ENCODE peak calls at places on chromosomes 6 and 20, in four cellular contexts. J, Z, A and O are unnamed samples.

GRCh38 chr20:38337561-38338140 is 8.6 kb upstream of the LBP start:
- DNase-seq in J (no peak), Z (peak), A (peak), O (peak)

GRCh38 chr20:32332614-32333013 is 25.5 kb upstream of the ASXL1 start:
- DNase-seq in J (no peak), Z (no peak), A (no peak), O (no peak)

GRCh38 chr20:63056236-63057132 is 49.7 kb upstream of the BHLHE23 start:
- DNase-seq in J (no peak), Z (no peak), A (peak), O (peak)

GRCh38 chr20:63611646-63612045 is 15.3 kb downstream of the GMEB2 start:
- DNase-seq in J (no peak), Z (no peak), A (no peak), O (no peak)

GRCh38 chr6:127083231-127084015 is 35.0 kb upstream of the RSPO3 start:
- DNase-seq in J (no peak), Z (no peak), A (no peak), O (no peak)

GRCh38 chr20:32709528-32710121 is 33.6 kb downstream of the COMMD7 start:
- DNase-seq in J (no peak), Z (peak), A (no peak), O (peak)

GRCh38 chr6:165184192-165184979 is 125.0 kb downstream of the C6orf118 start:
- DNase-seq in J (no peak), Z (no peak), A (no peak), O (no peak)

GRCh38 chr20:5774438-5774837 is 24.2 kb downstream of the SHLD1 start:
- DNase-seq in J (no peak), Z (no peak), A (no peak), O (no peak)

GRCh38 chr6:72894091-72894490 is 272.2 kb downstream of the KCNQ5 start:
- DNase-seq in J (no peak), Z (no peak), A (no peak), O (no peak)

GRCh38 chr20:51966296-51966971 is 164.1 kb upstream of the SALL4 start:
- DNase-seq in J (no peak), Z (peak), A (peak), O (peak)

GRCh38 chr6:124200661-124201060 is 397.0 kb downstream of the NKAIN2 start:
- DNase-seq in J (no peak), Z (no peak), A (no peak), O (no peak)

GRCh38 chr6:8556370-8557018 is 121.1 kb upstream of the SLC35B3 start:
- DNase-seq in J (no peak), Z (peak), A (no peak), O (no peak)

GRCh38 chr20:3616250-3616649 is 46.9 kb downstream of the GFRA4 start:
- DNase-seq in J (no peak), Z (no peak), A (no peak), O (no peak)

GRCh38 chr20:58909585-58909984 is 57.1 kb downstream of the GNAS start:
- DNase-seq in J (no peak), Z (no peak), A (no peak), O (no peak)

GRCh38 chr20:47552996-47553395 is 51.3 kb downstream of the NCOA3 start:
- DNase-seq in J (no peak), Z (no peak), A (no peak), O (no peak)

GRCh38 chr20:50296450-50297375 is 106.1 kb downstream of the CEBPB start:
- DNase-seq in J (no peak), Z (peak), A (no peak), O (no peak)

GRCh38 chr6:92779758-92780157 is 639.6 kb downstream of the EPHA7 start:
- DNase-seq in J (no peak), Z (no peak), A (no peak), O (no peak)

GRCh38 chr6:25835442-25836283 is 3.8 kb upstream of the SLC17A1 start:
- DNase-seq in J (no peak), Z (peak), A (no peak), O (no peak)

GRCh38 chr6:149723771-149724417 is 6.0 kb upstream of the LATS1 start:
- DNase-seq in J (no peak), Z (peak), A (peak), O (peak)

GRCh38 chr20:2330090-2330695 is 34.4 kb downstream of the TGM3 start:
- DNase-seq in J (no peak), Z (no peak), A (no peak), O (no peak)

GRCh38 chr6:162217811-162218450 is 509.6 kb downstream of the PRKN start:
- DNase-seq in J (no peak), Z (no peak), A (no peak), O (no peak)

GRCh38 chr20:38418509-38419204 is 16.5 kb downstream of the SNHG17 start:
- DNase-seq in J (no peak), Z (no peak), A (peak), O (no peak)

GRCh38 chr6:7960848-7961247 is 50.3 kb upstream of the TXNDC5 start:
- DNase-seq in J (peak), Z (no peak), A (no peak), O (no peak)

GRCh38 chr20:52954849-52955248 is 17.3 kb upstream of the TSHZ2 start:
- DNase-seq in J (no peak), Z (no peak), A (no peak), O (no peak)

GRCh38 chr6:139640453-139640852 is 266.0 kb upstream of the CITED2 start:
- DNase-seq in J (peak), Z (no peak), A (no peak), O (no peak)

GRCh38 chr6:17212541-17213371 is 68.4 kb upstream of the RBM24 start:
- DNase-seq in J (no peak), Z (no peak), A (no peak), O (no peak)

GRCh38 chr6:160750276-160750689 is 48.2 kb downstream of the PLG start:
- DNase-seq in J (peak), Z (peak), A (peak), O (no peak)

GRCh38 chr6:107811591-107812218 is 12.4 kb downstream of the SCML4 start:
- DNase-seq in J (no peak), Z (no peak), A (no peak), O (no peak)

GRCh38 chr6:27478141-27478705 is 5.3 kb upstream of the ZNF184 start:
- DNase-seq in J (no peak), Z (no peak), A (no peak), O (no peak)

GRCh38 chr6:154411076-154411475 is 54.5 kb upstream of the IPCEF1 start:
- DNase-seq in J (no peak), Z (no peak), A (no peak), O (no peak)

GRCh38 chr6:82337688-82338257 is 25.8 kb upstream of the TPBG start:
- DNase-seq in J (no peak), Z (no peak), A (no peak), O (no peak)

GRCh38 chr6:3159805-3160781 is 2.7 kb upstream of the TUBB2A start:
- DNase-seq in J (no peak), Z (peak), A (peak), O (no peak)

GRCh38 chr6:49911252-49911651 is 44.9 kb upstream of the CRISP1 start:
- DNase-seq in J (no peak), Z (no peak), A (no peak), O (no peak)

GRCh38 chr20:33798444-33798843 is 12.7 kb upstream of the CHMP4B start:
- DNase-seq in J (no peak), Z (no peak), A (no peak), O (no peak)

GRCh38 chr20:3163099-3164042 is 3.7 kb upstream of the FASTKD5 start:
- DNase-seq in J (no peak), Z (no peak), A (no peak), O (peak)

GRCh38 chr20:59434950-59435349 is 134.5 kb downstream of the EDN3 start:
- DNase-seq in J (no peak), Z (no peak), A (no peak), O (no peak)

DNA sequence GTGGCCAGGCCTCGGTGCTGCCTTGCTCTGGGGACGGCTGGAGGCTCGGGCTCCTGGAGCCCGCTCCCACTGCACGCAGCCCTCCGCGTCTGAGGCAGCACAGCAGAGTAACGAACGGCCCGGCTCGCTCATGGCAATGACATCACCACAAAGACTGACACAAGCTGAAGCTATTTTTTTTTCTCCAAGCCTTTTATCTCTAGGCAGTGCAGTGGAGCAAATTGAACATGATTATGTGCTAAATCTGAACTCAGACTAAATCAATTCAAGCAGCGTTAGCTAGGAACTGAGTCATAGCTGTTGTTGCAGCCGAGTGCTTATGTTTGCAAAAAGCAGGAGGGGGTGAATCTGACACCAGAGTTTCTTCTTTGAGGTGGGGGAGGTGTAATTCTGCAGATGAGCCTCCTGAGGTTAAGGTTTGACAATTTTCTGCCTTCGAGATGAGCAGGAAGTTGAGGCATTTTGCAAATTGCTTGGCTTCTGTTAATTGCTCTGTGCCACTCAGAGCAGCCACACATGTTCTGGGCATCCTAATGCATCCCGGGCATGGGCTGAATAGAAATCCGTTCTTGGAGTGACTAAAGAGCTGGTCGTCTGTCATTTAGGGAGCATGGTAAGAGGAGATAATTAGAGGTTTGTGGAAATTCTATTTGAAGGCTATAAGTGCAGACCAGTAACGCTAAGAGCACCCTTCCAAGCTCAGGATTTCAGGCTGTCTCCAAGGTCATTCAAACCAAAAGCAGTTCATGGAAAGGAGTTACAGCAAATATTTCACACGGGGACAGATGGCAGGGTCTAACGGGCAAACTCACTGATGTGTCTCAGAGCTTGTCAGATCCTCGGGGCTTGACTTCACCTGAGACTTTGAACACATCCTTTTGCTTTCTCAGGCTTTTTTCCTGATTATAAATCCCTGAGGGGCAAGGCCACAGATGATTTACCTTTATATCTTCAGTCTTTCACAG is 155.1 kb upstream of the ENPP5 start:
- DNase-seq in J (no peak), Z (no peak), A (no peak), O (no peak)
- TF ChIP-seq CHD2 in J (no peak), Z (no peak), A (no peak), O (no peak)

GRCh38 chr6:113184291-113184690 is 672.9 kb upstream of the MARCKS start:
- DNase-seq in J (no peak), Z (no peak), A (no peak), O (no peak)
- TF ChIP-seq FOXM1 in J (no peak), Z (no peak), A (no peak), O (peak)

GRCh38 chr6:158229823-158230222 is 61.7 kb downstream of the GTF2H5 start:
- DNase-seq in J (no peak), Z (no peak), A (no peak), O (no peak)

GRCh38 chr6:158233214-158233795 is 65.2 kb downstream of the GTF2H5 start:
- DNase-seq in J (no peak), Z (peak), A (no peak), O (peak)

GRCh38 chr6:158231551-158232444 is 63.6 kb downstream of the GTF2H5 start:
- DNase-seq in J (no peak), Z (peak), A (peak), O (peak)

GRCh38 chr6:158230967-158231550 is 62.9 kb downstream of the GTF2H5 start:
- DNase-seq in J (no peak), Z (no peak), A (no peak), O (no peak)

GRCh38 chr6:158232445-158233213 is 64.5 kb downstream of the GTF2H5 start:
- DNase-seq in J (no peak), Z (peak), A (peak), O (peak)
- TF ChIP-seq CHD2 in J (no peak), Z (no peak), A (no peak), O (peak)

GRCh38 chr20:37276494-37277252 is 12.8 kb upstream of the MANBAL start:
- DNase-seq in J (no peak), Z (peak), A (peak), O (peak)

GRCh38 chr20:37270586-37271420 is 9.2 kb upstream of the GHRH start:
- DNase-seq in J (peak), Z (peak), A (peak), O (no peak)

GRCh38 chr20:37275125-37275524 is 13.5 kb upstream of the GHRH start:
- DNase-seq in J (no peak), Z (peak), A (no peak), O (no peak)

GRCh38 chr20:37271421-37271768 is 9.8 kb upstream of the GHRH start:
- DNase-seq in J (no peak), Z (no peak), A (no peak), O (no peak)

GRCh38 chr20:37273988-37274387 is 12.4 kb upstream of the GHRH start:
- DNase-seq in J (no peak), Z (no peak), A (no peak), O (no peak)
- TF ChIP-seq FOXM1 in J (no peak), Z (no peak), A (no peak), O (no peak)

DNA sequence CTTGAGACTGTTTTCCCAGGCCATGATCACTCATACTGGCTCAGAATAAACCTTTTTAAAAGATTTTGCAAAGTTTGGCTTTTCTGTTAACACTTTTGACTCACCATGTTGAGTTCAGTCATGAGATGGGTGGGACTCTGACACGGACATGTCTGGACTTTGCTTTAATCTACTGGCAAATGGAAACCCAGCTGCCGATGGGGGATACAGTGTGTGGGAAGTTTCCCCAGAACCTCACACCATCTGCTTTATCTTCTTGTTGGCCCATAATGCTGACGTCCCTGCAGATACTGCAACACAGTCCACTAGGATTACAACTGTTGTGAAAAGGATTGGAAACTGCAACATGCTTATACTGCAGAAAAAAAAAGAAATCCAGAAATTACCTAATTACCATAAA is 756.8 kb downstream of the PTPRT start:
- DNase-seq in J (no peak), Z (no peak), A (no peak), O (no peak)
- TF ChIP-seq CHD2 in J (no peak), Z (no peak), A (no peak), O (no peak)

DNA sequence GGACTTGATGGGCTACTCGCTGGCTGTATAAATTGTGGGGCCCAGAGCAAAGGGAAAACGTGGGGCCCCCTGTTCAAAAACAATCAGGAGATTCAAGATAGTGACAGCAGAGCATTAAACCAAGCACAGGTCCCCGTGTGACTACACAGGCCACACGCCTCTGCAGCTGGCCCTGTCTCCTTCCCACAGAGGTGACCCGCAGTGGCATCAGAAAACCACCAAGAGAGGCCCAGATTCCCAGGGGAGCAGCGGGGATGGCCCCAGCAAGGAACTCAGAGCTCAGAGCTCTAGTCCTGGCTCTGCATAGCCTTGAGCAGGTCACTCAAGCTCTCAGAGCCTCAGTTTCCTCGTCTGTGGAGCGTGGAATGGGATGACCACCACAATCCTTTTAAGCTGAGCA is 57.6 kb downstream of the CPNE5 start:
- DNase-seq in J (no peak), Z (no peak), A (no peak), O (no peak)
- TF ChIP-seq FOXM1 in J (no peak), Z (no peak), A (no peak), O (no peak)

GRCh38 chr20:35199696-35200095 is 26.8 kb upstream of the MMP24 start:
- DNase-seq in J (no peak), Z (no peak), A (no peak), O (no peak)
- TF ChIP-seq CHD2 in J (no peak), Z (no peak), A (no peak), O (no peak)

GRCh38 chr6:111282564-111282963 is 195.3 kb downstream of the SLC16A10 start:
- DNase-seq in J (no peak), Z (no peak), A (no peak), O (no peak)

GRCh38 chr6:111283707-111284106 is 196.4 kb downstream of the SLC16A10 start:
- DNase-seq in J (no peak), Z (no peak), A (no peak), O (no peak)

GRCh38 chr6:111277819-111278218 is 190.5 kb downstream of the SLC16A10 start:
- DNase-seq in J (no peak), Z (no peak), A (no peak), O (no peak)

GRCh38 chr6:111278738-111279137 is 191.4 kb downstream of the SLC16A10 start:
- DNase-seq in J (no peak), Z (no peak), A (no peak), O (no peak)

DNA sequence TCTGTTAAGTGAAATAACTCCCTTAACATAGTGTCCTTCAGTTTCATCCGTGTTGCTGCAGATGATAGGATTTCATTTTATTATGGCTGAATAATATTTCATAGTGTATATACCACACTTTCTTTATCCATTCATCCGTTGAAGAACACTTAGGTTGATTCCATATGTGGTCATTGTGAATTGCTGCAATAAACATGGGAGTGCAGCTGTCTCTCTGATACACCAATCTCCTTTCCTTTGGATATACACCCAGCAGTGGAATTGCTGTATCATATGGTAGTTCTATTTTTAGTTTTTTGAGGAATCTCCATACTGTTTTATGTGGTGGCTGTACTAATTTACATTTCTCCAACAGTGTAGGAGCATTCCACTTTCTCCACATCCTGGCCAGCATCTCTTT is 193.1 kb downstream of the SLC16A10 start:
- DNase-seq in J (no peak), Z (no peak), A (no peak), O (no peak)
- TF ChIP-seq FOXM1 in J (no peak), Z (no peak), A (no peak), O (no peak)